ENCODE peak calls at places on chromosomes 5 and 9, in four cellular contexts. J is GM23248, E is kidney, I is endothelial cell of umbilical vein. C is an unnamed sample.

GRCh38 chr5:135242496-135243193 is 156.4 kb downstream of the MACROH2A1 start:
- DNase-seq in E (no peak), J (peak; percentile 77), I (no peak), C (no peak)

GRCh38 chr9:79196606-79197005 is 375.2 kb upstream of the TLE4 start:
- DNase-seq in J (peak; percentile 67), I (no peak), E (no peak), C (no peak)

GRCh38 chr5:34474573-34475021 is 181.5 kb upstream of the RAI14 start:
- DNase-seq in E (no peak), I (peak; percentile 64), J (peak; percentile 67), C (no peak)

GRCh38 chr9:127263244-127263643 is 1.3 kb upstream of the GARNL3 start:
- DNase-seq in I (no peak), E (no peak), J (no peak), C (no peak)

GRCh38 chr9:131690950-131691573 is 48.8 kb downstream of the RAPGEF1 start:
- DNase-seq in J (no peak), I (no peak), E (no peak), C (no peak)

GRCh38 chr9:35510745-35511428 is 21.0 kb downstream of the RUSC2 start:
- DNase-seq in J (peak; percentile 93), I (peak; percentile 88), E (peak; percentile 87), C (no peak)

GRCh38 chr5:10485142-10485795 is 43.6 kb downstream of the ROPN1L start:
- DNase-seq in J (no peak), E (no peak), I (peak; percentile 98), C (peak; percentile 70)

GRCh38 chr5:21159526-21160059 is 1171.6 kb upstream of the CDH18 start:
- DNase-seq in I (no peak), J (no peak), E (no peak), C (no peak)

GRCh38 chr9:134158753-134159392 is 5.5 kb downstream of the RNU6ATAC start:
- DNase-seq in I (no peak), E (no peak), J (no peak), C (no peak)
- H3K36me3 ChIP-seq in I (peaks cover 36% of the 10 kb centered on the region), E (peaks cover 42% of the 10 kb centered on the region), J (peaks cover 12% of the 10 kb centered on the region), C (peaks cover 56% of the 10 kb centered on the region)

GRCh38 chr9:95741631-95742030 is 133.9 kb upstream of the ERCC6L2 start:
- DNase-seq in J (no peak), I (no peak), E (no peak), C (no peak)
- H3K9ac ChIP-seq in J (no peak overlapping the region), I (no peak overlapping the region), E (no peak overlapping the region), C (no peak overlapping the region)

DNA sequence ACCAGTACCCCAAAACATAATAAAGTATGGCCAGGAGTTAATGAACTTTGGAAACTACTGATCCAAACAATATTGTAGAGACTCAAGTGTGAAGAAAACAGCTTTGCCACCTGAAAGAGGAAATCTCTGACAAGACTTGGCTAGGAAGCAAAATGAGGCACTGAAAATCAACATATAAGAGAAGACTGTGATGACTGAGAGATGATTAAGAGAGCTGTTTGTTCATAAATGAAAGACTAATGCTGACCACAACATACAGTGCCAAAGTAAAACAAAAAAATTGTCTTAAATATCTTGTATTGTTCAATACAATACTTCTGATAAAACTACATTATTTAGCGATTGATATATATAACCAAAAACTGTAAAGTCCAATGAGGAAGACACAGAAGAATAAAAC is 7.2 kb downstream of the RC3H2 start:
- DNase-seq in E (no peak), J (peak; percentile 70), I (no peak), C (no peak)
- H3K36me3 ChIP-seq in E (no peaks in the 10 kb centered on the region), J (peaks cover 38% of the 10 kb centered on the region), I (peaks cover 10% of the 10 kb centered on the region), C (peaks cover 57% of the 10 kb centered on the region)

DNA sequence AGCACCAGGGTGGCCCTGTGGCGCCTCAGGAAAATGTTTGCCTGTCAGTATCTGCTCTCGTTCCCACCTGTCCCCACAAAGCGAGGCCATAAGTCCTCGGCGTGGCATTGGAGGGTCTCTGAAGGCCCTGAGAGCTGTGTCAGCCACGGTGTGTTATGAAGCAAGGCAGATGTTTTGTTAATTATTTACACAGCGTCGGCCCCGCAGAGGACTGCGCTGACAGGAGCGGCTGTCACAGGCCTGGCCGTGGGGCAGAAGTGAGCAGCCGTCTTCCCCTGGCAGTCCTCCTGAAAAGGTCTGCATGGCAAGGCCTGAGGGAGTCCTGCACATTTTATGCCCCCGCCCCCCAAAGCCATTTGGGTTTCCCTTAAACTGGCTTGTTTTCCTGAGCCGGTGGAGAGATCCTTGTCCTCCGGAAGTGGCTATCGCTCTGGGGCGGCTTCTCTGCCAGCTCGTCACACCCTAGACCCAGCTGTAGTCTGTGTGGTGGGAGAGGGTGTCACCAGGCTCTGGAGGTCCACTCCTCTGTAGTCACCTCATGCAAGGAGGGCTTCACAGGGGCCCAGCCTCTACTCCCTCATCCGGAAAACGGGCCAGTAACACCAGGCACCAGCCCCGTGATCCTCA is 6.2 kb downstream of the NEK6 start:
- DNase-seq in I (peak; percentile 8), J (no peak), E (no peak), C (no peak)
- H3K9ac ChIP-seq in I (peak overlapping the region; percentile 5), J (peak overlapping the region; percentile 19), E (no peak overlapping the region), C (no peak overlapping the region)

GRCh38 chr9:136923881-136924280 is 20.7 kb downstream of the FBXW5 start:
- DNase-seq in E (peak; percentile 58), J (no peak), I (no peak), C (no peak)
- H3K36me3 ChIP-seq in E (no peaks in the 10 kb centered on the region), J (no peaks in the 10 kb centered on the region), I (peaks cover 26% of the 10 kb centered on the region), C (peaks cover 24% of the 10 kb centered on the region)

DNA sequence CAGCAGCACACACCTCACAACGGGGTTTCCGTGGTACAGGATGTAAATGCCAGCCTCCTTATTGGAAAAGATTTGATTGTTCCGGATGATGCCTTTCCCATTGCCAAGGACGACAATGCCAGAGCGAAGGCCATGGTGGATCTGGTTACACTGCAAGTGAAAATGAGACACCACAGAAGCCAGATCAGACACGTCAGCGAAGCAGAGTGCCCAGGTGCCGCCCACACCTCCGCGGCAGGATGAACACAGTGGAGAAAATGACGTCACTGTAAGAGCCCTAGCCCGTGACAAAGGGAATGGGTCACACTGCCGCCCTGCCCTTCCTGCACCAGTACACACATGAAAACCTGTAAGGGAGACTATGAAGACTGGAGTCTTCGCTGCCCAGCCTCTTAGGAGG is 43.4 kb downstream of the POLR1E start:
- DNase-seq in E (peak; percentile 82), I (no peak), J (no peak), C (no peak)
- H3K9ac ChIP-seq in E (no peak overlapping the region), I (no peak overlapping the region), J (no peak overlapping the region), C (no peak overlapping the region)

DNA sequence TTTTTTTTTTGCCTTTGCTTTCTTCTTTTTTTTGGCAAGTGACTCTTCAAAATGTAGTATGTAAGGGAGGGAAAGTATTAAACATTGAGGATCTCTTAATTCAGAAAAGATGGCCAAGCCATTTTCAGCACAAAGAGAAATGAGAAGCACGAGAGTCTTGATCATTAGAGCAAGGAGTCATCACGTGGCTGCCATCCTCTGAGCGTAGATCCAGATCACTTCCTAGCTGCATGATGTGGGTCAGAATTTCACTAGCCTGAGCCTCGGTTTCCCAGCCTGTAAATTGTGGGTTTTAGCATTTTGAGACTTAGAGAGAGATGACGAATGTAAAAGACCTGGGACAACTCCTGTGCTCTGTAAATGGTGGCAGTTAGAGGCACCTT is 312.9 kb downstream of the ARHGEF28 start:
- DNase-seq in E (no peak), I (no peak), J (peak; percentile 82), C (no peak)
- H3K36me3 ChIP-seq in E (peaks cover 15% of the 10 kb centered on the region), I (peaks cover 8% of the 10 kb centered on the region), J (no peaks in the 10 kb centered on the region), C (no peaks in the 10 kb centered on the region)

DNA sequence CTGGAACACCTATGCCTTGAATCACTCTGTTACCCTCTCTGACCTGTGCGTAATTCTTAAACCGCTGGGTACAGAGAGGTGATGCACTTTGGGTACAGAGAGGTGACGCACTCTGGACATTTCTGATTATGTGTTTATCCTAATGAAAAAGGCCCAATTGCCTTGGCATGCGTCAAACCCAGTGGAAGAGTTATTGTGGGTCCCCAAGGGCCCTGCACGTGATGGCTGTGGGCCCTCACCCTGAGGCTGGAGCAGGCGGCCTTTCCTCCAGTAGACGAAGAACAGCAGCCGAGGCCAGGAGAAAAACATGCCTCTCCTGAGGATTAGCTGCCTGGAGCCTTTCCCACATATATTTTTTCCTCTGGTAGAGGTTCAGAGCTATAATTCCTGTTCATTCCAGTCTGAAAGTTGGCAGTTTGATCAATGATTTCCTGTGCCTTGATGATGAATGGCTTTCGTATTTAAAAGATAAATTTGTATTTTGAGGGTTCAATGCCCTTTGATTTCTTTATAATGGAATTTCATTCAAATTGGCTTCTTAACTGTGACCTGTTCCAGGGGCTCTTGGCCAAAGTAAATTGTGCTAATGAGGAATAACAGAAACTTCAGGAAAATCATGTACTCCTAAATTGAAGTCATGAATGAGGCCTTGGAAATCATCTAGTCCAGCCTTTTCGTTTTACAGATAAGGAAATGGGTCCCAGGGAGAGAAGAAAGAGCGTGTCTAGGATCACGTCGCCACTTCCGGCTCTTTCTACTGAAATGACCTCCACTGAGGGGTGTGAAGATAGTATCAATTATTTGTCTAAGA is 22.8 kb downstream of the ACER2 start:
- DNase-seq in J (no peak), I (peak; percentile 95), E (peak; percentile 89), C (no peak)
- H3K9ac ChIP-seq in J (no peak overlapping the region), I (no peak overlapping the region), E (no peak overlapping the region), C (no peak overlapping the region)

GRCh38 chr5:14465086-14465485 is 116.5 kb upstream of the OTULINL start:
- DNase-seq in E (no peak), I (no peak), J (peak; percentile 66), C (no peak)
- H3K36me3 ChIP-seq in E (peaks cover 38% of the 10 kb centered on the region), I (peaks cover 19% of the 10 kb centered on the region), J (peaks cover 97% of the 10 kb centered on the region), C (peaks cover 14% of the 10 kb centered on the region)

GRCh38 chr9:134053941-134054761 is 13.7 kb downstream of the BRD3 start:
- DNase-seq in I (no peak), E (peak; percentile 76), J (no peak), C (no peak)

GRCh38 chr9:134052491-134052890 is 15.3 kb downstream of the BRD3 start:
- DNase-seq in E (peak; percentile 53), I (no peak), J (no peak), C (no peak)

GRCh38 chr9:134053401-134053871 is 14.4 kb downstream of the BRD3 start:
- DNase-seq in J (no peak), E (peak; percentile 73), I (no peak), C (no peak)

GRCh38 chr9:134051319-134051718 is 16.5 kb downstream of the BRD3 start:
- DNase-seq in I (no peak), E (peak; percentile 54), J (no peak), C (no peak)

GRCh38 chr9:134052941-134053340 is 14.9 kb downstream of the BRD3 start:
- DNase-seq in E (peak; percentile 61), J (no peak), I (no peak), C (no peak)
- H3K9ac ChIP-seq in E (no peak overlapping the region), J (no peak overlapping the region), I (no peak overlapping the region), C (no peak overlapping the region)